ENCODE peak calls at places on chromosomes 5 and 9, in eight cellular contexts. Q, C, T, V, U, R, L and E are unnamed samples.

GRCh38 chr9:34985311-34985899 is 4.1 kb upstream of the DNAJB5 start:
- DNase-seq in Q (peak), R (peak), L (peak), C (peak), T (peak), U (peak), V (peak), E (peak)

GRCh38 chr5:1227669-1228068 is 2.5 kb downstream of the SLC6A18 start:
- DNase-seq in U (no peak), T (peak), R (peak), C (no peak), Q (no peak), L (no peak), V (no peak), E (peak)

GRCh38 chr9:96040591-96041461 is 165.3 kb downstream of the ERCC6L2 start:
- DNase-seq in R (no peak), L (no peak), C (no peak), T (no peak), V (no peak), Q (no peak), U (no peak), E (peak)

GRCh38 chr5:173535166-173535975 is 81.1 kb downstream of the BOD1 start:
- DNase-seq in R (no peak), U (no peak), V (no peak), L (no peak), C (no peak), T (no peak), Q (no peak), E (no peak)

GRCh38 chr5:126961702-126962101 is 68.7 kb downstream of the MARCHF3 start:
- DNase-seq in C (no peak), T (peak), Q (no peak), R (no peak), V (no peak), L (no peak), U (no peak), E (no peak)

GRCh38 chr9:119071636-119072035 is 297.6 kb downstream of the BRINP1 start:
- DNase-seq in Q (no peak), T (no peak), U (no peak), V (no peak), C (no peak), R (no peak), L (no peak), E (no peak)

GRCh38 chr5:18048449-18048848 is 414.2 kb downstream of the TAF11L14 start:
- DNase-seq in T (no peak), R (no peak), Q (no peak), U (no peak), V (no peak), L (no peak), C (no peak), E (no peak)

GRCh38 chr9:124635285-124635684 is 128.1 kb upstream of the NR5A1 start:
- DNase-seq in V (no peak), T (no peak), U (no peak), L (no peak), Q (no peak), R (no peak), C (no peak), E (no peak)

GRCh38 chr5:40841068-40841805 is at the start of gene CARD6:
- DNase-seq in L (no peak), T (peak), U (no peak), C (peak), R (no peak), V (no peak), Q (peak), E (no peak)